ENCODE peak calls at places on chromosomes 3 and 15, in five cellular contexts. X is NCI-H1436 treated with DMSO at 0.1 percent for 48 hours; F is stimulated activated CD8-positive, alpha-beta memory T cell treated with anti-CD3 and anti-CD28 coated beads, Interleukin-15, amount 100 ng/mL, for 48 hours; J is psoas muscle; Q is esophagus muscularis mucosa. I is an unnamed sample.

GRCh38 chr3:156816091-156816793 is 9.9 kb upstream of the LEKR1 start:
- DNase-seq in X (no peak), F (peak; percentile 15), J (peak; percentile 31), Q (no peak), I (peak; percentile 83)

GRCh38 chr3:65871305-65872141 is 167.2 kb downstream of the MAGI1 start:
- DNase-seq in X (no peak), F (no peak), J (peak; percentile 53), Q (peak; percentile 55), I (no peak)

GRCh38 chr15:28094732-28095521 is 4.2 kb downstream of the OCA2 start:
- DNase-seq in X (no peak), F (no peak), J (peak; percentile 61), Q (no peak), I (no peak)

GRCh38 chr15:39887832-39888231 is 32.2 kb downstream of the GPR176 start:
- DNase-seq in X (no peak), F (no peak), J (no peak), Q (no peak), I (no peak)

GRCh38 chr3:33131328-33132018 is 17.7 kb downstream of the CRTAP start:
- DNase-seq in X (no peak), F (no peak), J (no peak), Q (no peak), I (no peak)

GRCh38 chr3:46705751-46706572 is 4.8 kb downstream of the TMIE start:
- DNase-seq in X (no peak), F (no peak), J (no peak), Q (no peak), I (no peak)

GRCh38 chr3:164179110-164179774 is 899.1 kb downstream of the SI start:
- DNase-seq in X (no peak), F (no peak), J (no peak), Q (no peak), I (peak; percentile 80)

GRCh38 chr3:108623504-108623903 is 34.0 kb downstream of the DZIP3 start:
- DNase-seq in X (no peak), F (no peak), J (no peak), Q (no peak), I (no peak)

GRCh38 chr15:89361451-89362202 is 27.0 kb upstream of the POLG start:
- DNase-seq in X (no peak), F (peak; percentile 29), J (peak; percentile 66), Q (no peak), I (no peak)

GRCh38 chr3:53259427-53260259 is 3.8 kb upstream of the TKT start:
- DNase-seq in X (no peak), F (no peak), J (no peak), Q (no peak), I (no peak)

GRCh38 chr3:40329081-40329480 is 19.6 kb downstream of the EIF1B start:
- DNase-seq in X (no peak), F (no peak), J (no peak), Q (no peak), I (no peak)

GRCh38 chr15:83030021-83030420 is 18.6 kb upstream of the C15orf40 start:
- DNase-seq in X (no peak), F (no peak), J (no peak), Q (no peak), I (no peak)

GRCh38 chr3:133659806-133660205 is 1.9 kb downstream of the TOPBP1 start:
- DNase-seq in X (no peak), F (no peak), J (no peak), Q (no peak), I (no peak)

GRCh38 chr3:47713655-47714054 is 68.0 kb downstream of the SMARCC1 start:
- DNase-seq in X (no peak), F (no peak), J (no peak), Q (no peak), I (no peak)

GRCh38 chr15:38389924-38390542 is 63.9 kb upstream of the FAM98B start:
- DNase-seq in X (no peak), F (peak; percentile 28), J (peak; percentile 41), Q (no peak), I (peak; percentile 85)

GRCh38 chr3:10416730-10417300 is 88.6 kb downstream of the ATP2B2 start:
- DNase-seq in X (no peak), F (no peak), J (no peak), Q (no peak), I (no peak)

GRCh38 chr3:65729553-65729952 is 309.2 kb downstream of the MAGI1 start:
- DNase-seq in X (no peak), F (no peak), J (no peak), Q (no peak), I (no peak)

I was measured in osteocyte.